ENCODE peak calls at places on chromosome 13, in seven cellular contexts. E, G, D, J, Z, B and K are unnamed samples.

GRCh38 chr13:35923347-35923746 is 207.8 kb downstream of the DCLK1 start:
- DNase-seq in E (peak), G (no peak), D (no peak), J (no peak), Z (peak), B (no peak), K (no peak)

GRCh38 chr13:113904411-113904810 is 40.5 kb upstream of the GAS6 start:
- DNase-seq in E (peak), G (peak), D (peak), J (no peak), Z (no peak), B (peak), K (peak)

GRCh38 chr13:37446503-37446902 is 152.1 kb downstream of the POSTN start:
- DNase-seq in E (peak), G (no peak), D (no peak), J (no peak), Z (no peak), B (no peak), K (peak)

GRCh38 chr13:34357435-34358232 is 539.7 kb downstream of the RFC3 start:
- DNase-seq in E (peak), G (peak), D (peak), J (no peak), Z (no peak), B (no peak), K (no peak)

GRCh38 chr13:27970382-27971235 is 1.5 kb upstream of the CDX2 start:
- DNase-seq in E (no peak), G (peak), D (no peak), J (peak), Z (no peak), B (no peak), K (no peak)

GRCh38 chr13:36750461-36750860 is 68.6 kb upstream of the RFXAP start:
- DNase-seq in E (no peak), G (no peak), D (no peak), J (no peak), Z (no peak), B (no peak), K (no peak)

GRCh38 chr13:107767119-107767518 is 448.2 kb downstream of the LIG4 start:
- DNase-seq in E (peak), G (no peak), D (no peak), J (peak), Z (no peak), B (no peak), K (peak)

GRCh38 chr13:34767778-34768177 is 174.3 kb upstream of the NBEA start:
- DNase-seq in E (no peak), G (no peak), D (no peak), J (no peak), Z (no peak), B (peak), K (no peak)

GRCh38 chr13:75139291-75139690 is 342.7 kb downstream of the TBC1D4 start:
- DNase-seq in E (peak), G (no peak), D (no peak), J (no peak), Z (no peak), B (no peak), K (no peak)

GRCh38 chr13:51814825-51815650 is 11.1 kb upstream of the DHRS12 start:
- DNase-seq in E (peak), G (peak), D (peak), J (peak), Z (peak), B (peak), K (peak)

GRCh38 chr13:41550239-41550638 is 92.9 kb downstream of the RGCC start:
- DNase-seq in E (no peak), G (no peak), D (no peak), J (no peak), Z (no peak), B (no peak), K (no peak)

GRCh38 chr13:26721251-26721939 is 39.2 kb downstream of the GPR12 start:
- DNase-seq in E (no peak), G (no peak), D (no peak), J (no peak), Z (no peak), B (no peak), K (no peak)

GRCh38 chr13:25761041-25761440 is 290.8 kb downstream of the SHISA2 start:
- DNase-seq in E (no peak), G (no peak), D (no peak), J (no peak), Z (no peak), B (no peak), K (no peak)

GRCh38 chr13:114097504-114097892 is 34.9 kb downstream of the RASA3 start:
- DNase-seq in E (no peak), G (no peak), D (no peak), J (peak), Z (no peak), B (no peak), K (no peak)

GRCh38 chr13:109281017-109281416 is 505.4 kb downstream of the IRS2 start:
- DNase-seq in E (peak), G (no peak), D (no peak), J (no peak), Z (no peak), B (no peak), K (no peak)

GRCh38 chr13:94480672-94481145 is 1.2 kb upstream of the DCT start:
- DNase-seq in E (peak), G (no peak), D (no peak), J (no peak), Z (no peak), B (no peak), K (peak)

GRCh38 chr13:91347996-91348905 is 764 bp downstream of the MIR17HG start:
- DNase-seq in E (peak), G (peak), D (no peak), J (no peak), Z (no peak), B (peak), K (peak)

GRCh38 chr13:80979035-80979641 is 638.2 kb upstream of the SPRY2 start:
- DNase-seq in E (peak), G (peak), D (peak), J (peak), Z (peak), B (peak), K (peak)

GRCh38 chr13:24615911-24616472 is 64.2 kb upstream of the ATP12A start:
- DNase-seq in E (no peak), G (no peak), D (no peak), J (no peak), Z (no peak), B (no peak), K (no peak)

GRCh38 chr13:113297370-113297871 is 382 bp downstream of the LAMP1 start:
- DNase-seq in E (peak), G (no peak), D (peak), J (no peak), Z (no peak), B (peak), K (peak)

GRCh38 chr13:109616021-109616420 is 170.4 kb downstream of the IRS2 start:
- DNase-seq in E (no peak), G (no peak), D (no peak), J (no peak), Z (no peak), B (no peak), K (no peak)

GRCh38 chr13:113466321-113466836 is 13.1 kb upstream of the ADPRHL1 start:
- DNase-seq in E (no peak), G (no peak), D (no peak), J (no peak), Z (no peak), B (no peak), K (no peak)

GRCh38 chr13:36919833-36920611 is at the start of gene SMAD9:
- DNase-seq in E (peak), G (peak), D (peak), J (peak), Z (peak), B (peak), K (peak)

DNA sequence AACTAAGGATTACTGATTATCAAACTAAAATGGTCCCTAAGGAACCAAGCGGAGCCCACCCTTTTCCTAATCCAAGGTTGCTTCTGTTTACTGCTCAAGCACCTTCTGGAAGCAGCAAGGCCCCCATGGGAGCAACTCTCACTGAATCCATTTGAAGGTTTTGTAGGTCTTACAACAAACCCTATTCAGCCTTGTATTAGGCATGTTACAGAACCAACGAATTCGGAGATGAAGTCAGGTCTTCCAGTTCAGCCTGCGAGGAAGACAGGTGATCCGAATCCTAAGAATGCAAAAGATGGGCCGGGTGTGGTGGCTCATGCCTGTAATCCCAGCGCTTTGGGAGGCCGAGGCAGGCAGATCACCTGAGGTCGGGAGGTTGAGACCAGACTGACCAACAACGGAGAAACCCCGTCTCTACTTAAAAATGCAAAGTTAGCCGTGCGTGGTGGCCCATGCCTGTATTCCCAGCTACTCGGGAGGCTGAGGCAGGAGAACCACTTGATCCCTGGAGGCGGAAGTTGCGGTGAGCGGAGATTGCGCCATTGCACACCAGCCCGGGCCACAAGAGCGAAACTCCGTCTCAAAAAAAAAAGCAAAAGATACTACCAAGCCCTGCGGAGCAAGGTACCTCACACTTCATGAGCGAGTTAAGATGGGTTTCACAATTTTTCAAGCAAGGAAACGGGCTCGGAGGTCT is 744 bp downstream of the ZAR1L start:
- DNase-seq in E (no peak), G (no peak), D (no peak), J (no peak), Z (no peak), B (no peak), K (no peak)
- H2AFZ ChIP-seq in E (peak), G (peak), D (peak), J (peak), Z (no peak), B (peak), K (peak)

GRCh38 chr13:31890946-31891345 is 140.6 kb upstream of the FRY start:
- DNase-seq in E (peak), G (no peak), D (no peak), J (no peak), Z (no peak), B (no peak), K (no peak)

GRCh38 chr13:31887311-31887710 is 144.3 kb upstream of the FRY start:
- DNase-seq in E (peak), G (no peak), D (no peak), J (no peak), Z (no peak), B (no peak), K (no peak)

GRCh38 chr13:31894931-31895330 is 136.6 kb upstream of the FRY start:
- DNase-seq in E (no peak), G (no peak), D (no peak), J (no peak), Z (no peak), B (no peak), K (no peak)

GRCh38 chr13:31895687-31896086 is 135.9 kb upstream of the FRY start:
- DNase-seq in E (no peak), G (no peak), D (no peak), J (no peak), Z (no peak), B (no peak), K (no peak)

DNA sequence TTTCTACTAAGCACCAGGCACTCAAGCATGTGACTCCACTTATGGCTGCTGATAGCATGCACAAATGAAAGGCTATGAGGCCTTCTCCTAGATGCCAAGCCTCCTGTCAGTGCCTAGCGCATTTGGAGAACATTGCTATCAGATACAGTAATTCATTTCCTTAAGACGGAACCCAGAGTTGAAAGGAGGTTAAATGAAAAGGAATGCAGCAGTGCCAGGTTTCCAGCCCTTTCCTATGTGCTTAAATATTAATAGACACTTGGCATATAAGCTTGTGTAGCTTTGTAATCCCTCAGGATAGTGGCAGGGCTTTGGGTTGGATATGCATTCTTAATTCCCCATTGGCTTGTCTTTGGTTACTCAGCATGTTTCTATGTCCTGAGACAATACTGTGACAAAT is 140.1 kb upstream of the FRY start:
- DNase-seq in E (no peak), G (no peak), D (no peak), J (no peak), Z (no peak), B (no peak), K (peak)
- TF ChIP-seq EZH2phosphoT487 in E (no peak), G (no peak), D (no peak), J (no peak), Z (no peak), B (no peak), K (no peak)

DNA sequence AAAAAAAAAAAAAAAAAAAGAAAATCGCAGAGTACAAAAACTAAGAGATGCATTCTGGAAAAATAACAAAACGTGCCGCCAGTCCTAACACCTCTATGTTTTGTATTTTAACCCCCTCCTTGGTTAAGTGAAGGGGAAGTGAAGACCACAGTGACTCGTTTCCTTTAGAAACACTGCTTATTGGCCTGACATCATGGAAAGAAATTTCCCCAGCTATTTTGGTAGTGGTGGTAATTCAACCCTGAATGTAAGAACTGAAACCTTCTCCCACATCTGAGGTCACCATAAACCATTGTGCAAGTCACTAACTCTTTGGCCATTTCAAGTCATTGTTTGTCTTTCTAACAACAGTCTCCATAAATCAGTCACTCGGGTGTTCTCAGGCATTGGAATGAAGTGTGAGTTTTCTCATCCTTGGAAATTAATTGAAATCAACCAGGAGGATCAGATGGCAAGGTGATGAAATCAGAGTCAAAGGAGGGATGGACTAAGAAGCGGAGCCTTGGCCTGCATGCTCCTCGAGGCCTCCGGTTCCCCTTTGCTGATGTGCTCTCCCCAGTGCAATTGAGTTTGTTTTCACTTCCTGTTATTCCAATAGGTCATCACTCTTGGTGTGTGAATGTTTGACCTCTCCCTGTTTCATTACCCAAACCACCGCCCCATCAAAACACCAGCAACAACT is 443.9 kb downstream of the FGF9 start:
- DNase-seq in E (peak), G (no peak), D (no peak), J (no peak), Z (no peak), B (peak), K (no peak)
- H2AFZ ChIP-seq in E (no peak), G (no peak), D (no peak), J (no peak), Z (no peak), B (no peak), K (no peak)

DNA sequence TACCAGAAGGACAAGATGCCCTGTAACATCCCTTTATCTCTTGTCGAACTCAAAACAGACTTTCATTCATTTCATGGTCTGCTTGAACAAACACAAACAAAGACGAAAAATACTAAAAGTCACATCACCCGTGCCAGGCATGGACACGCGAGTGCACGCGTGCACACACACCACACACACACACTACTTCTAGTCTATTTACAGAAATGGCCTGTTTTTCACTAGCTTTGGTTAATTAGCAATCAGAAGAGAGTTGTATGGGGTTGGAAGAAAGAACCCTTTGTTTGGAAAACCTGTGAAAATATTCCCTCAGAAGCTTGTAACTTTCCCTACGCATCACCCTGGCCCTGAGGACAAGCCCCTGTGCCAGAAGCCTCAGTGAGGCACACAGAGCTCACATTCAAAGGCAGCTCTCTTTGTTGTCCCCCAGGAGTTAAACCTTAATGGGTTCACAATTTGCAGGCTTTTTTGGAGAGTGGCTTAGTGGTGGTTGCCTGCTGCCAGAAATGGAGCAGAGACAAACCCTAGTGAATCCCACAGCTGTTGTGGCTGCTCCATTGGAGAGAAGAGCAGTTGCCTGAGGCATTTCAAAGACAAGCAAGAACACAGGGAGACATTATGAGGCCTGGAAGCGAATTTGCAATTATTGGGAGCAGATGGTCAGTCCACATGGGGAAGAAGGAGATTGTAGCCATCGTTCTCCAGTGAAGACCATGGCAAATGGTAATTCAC is 55.9 kb downstream of the STARD13 start:
- DNase-seq in E (no peak), G (peak), D (no peak), J (peak), Z (no peak), B (no peak), K (no peak)
- TF ChIP-seq EZH2phosphoT487 in E (no peak), G (no peak), D (no peak), J (no peak), Z (no peak), B (no peak), K (no peak)